ENCODE peak calls at places on chromosomes 5 and 9, in four cellular contexts. G, Z, P and D are unnamed samples.

GRCh38 chr5:43000198-43000840 is 39.8 kb downstream of the ANXA2R start:
- DNase-seq in G (no peak), Z (no peak), P (peak), D (no peak)

GRCh38 chr9:135149876-135150275 is 62.4 kb downstream of the OLFM1 start:
- DNase-seq in G (no peak), Z (no peak), P (no peak), D (no peak)

GRCh38 chr5:54620583-54620933 is 103.0 kb downstream of the SNX18 start:
- DNase-seq in G (no peak), Z (no peak), P (no peak), D (no peak)

GRCh38 chr5:116553366-116553765 is 21.3 kb downstream of the SEMA6A start:
- DNase-seq in G (no peak), Z (peak), P (no peak), D (no peak)

GRCh38 chr5:37921452-37921851 is 81.6 kb upstream of the GDNF start:
- DNase-seq in G (no peak), Z (no peak), P (no peak), D (no peak)

GRCh38 chr9:122821278-122821952 is 7.0 kb downstream of the PDCL start:
- DNase-seq in G (no peak), Z (peak), P (no peak), D (peak)

GRCh38 chr5:41270423-41271251 is 57.3 kb upstream of the C6 start:
- DNase-seq in G (no peak), Z (peak), P (peak), D (no peak)

GRCh38 chr5:102850503-102850902 is 95.4 kb downstream of the PAM start:
- DNase-seq in G (no peak), Z (no peak), P (no peak), D (no peak)

GRCh38 chr9:111696796-111697195 is 35.4 kb downstream of the GNG10 start:
- DNase-seq in G (no peak), Z (no peak), P (no peak), D (no peak)

GRCh38 chr5:124669956-124670671 is 76.3 kb downstream of the ZNF608 start:
- DNase-seq in G (no peak), Z (no peak), P (no peak), D (no peak)

GRCh38 chr9:20940447-20941176 is 90.8 kb downstream of the HACD4 start:
- DNase-seq in G (no peak), Z (no peak), P (no peak), D (no peak)

GRCh38 chr5:37816883-37817282 is 23.0 kb downstream of the GDNF start:
- DNase-seq in G (no peak), Z (peak), P (no peak), D (no peak)

GRCh38 chr9:69527454-69527853 is 144.7 kb downstream of the APBA1 start:
- DNase-seq in G (no peak), Z (no peak), P (no peak), D (no peak)

GRCh38 chr9:34479316-34479865 is 20.8 kb downstream of the DNAI1 start:
- DNase-seq in G (no peak), Z (no peak), P (no peak), D (no peak)

GRCh38 chr5:65076251-65076869 is 307.6 kb downstream of the CWC27 start:
- DNase-seq in G (no peak), Z (no peak), P (peak), D (no peak)

GRCh38 chr9:99259231-99259918 is 37.3 kb downstream of the SEC61B start:
- DNase-seq in G (no peak), Z (peak), P (no peak), D (peak)

GRCh38 chr5:45491368-45491767 is 204.8 kb downstream of the HCN1 start:
- DNase-seq in G (no peak), Z (no peak), P (no peak), D (no peak)

GRCh38 chr5:174418809-174419522 is 305.4 kb upstream of the MSX2 start:
- DNase-seq in G (no peak), Z (no peak), P (no peak), D (no peak)

GRCh38 chr5:132463808-132464154 is 26.8 kb downstream of the IRF1 start:
- DNase-seq in G (peak), Z (no peak), P (no peak), D (no peak)

GRCh38 chr9:34505370-34506120 is 17.2 kb downstream of the ENHO start:
- DNase-seq in G (no peak), Z (no peak), P (no peak), D (no peak)

GRCh38 chr5:25020454-25020853 is 375.7 kb upstream of the CDH10 start:
- DNase-seq in G (no peak), Z (no peak), P (no peak), D (no peak)

GRCh38 chr5:62333250-62333800 is 27.3 kb downstream of the KIF2A start:
- DNase-seq in G (no peak), Z (no peak), P (no peak), D (no peak)

GRCh38 chr5:159906957-159907356 is 9.3 kb upstream of the ADRA1B start:
- DNase-seq in G (no peak), Z (no peak), P (no peak), D (no peak)